ENCODE peak calls at places on chromosomes 3 and 15, in nine cellular contexts. One of them, this sample, is unnamed. For H3K36me3, the result is how much of the 10 kb centered on the place peaks cover.

GRCh38 chr3:152402698-152403456 is 134.1 kb downstream of the MBNL1 start:
- DNase-seq in esophagus squamous epithelium: no peak
- DNase-seq in tibial nerve: no peak
- DNase-seq in psoas muscle: no peak
- DNase-seq in adrenal gland: no peak
- DNase-seq in NT2/D1: no peak
- DNase-seq in heart left ventricle: no peak
- DNase-seq in transverse colon: no peak
- DNase-seq in cardiac muscle cell: no peak
- DNase-seq in this sample: no peak

GRCh38 chr3:191376742-191377141 is 46.4 kb upstream of the UTS2B start:
- DNase-seq in esophagus squamous epithelium: no peak
- DNase-seq in cardiac muscle cell: no peak
- DNase-seq in tibial nerve: no peak
- DNase-seq in NT2/D1: no peak
- DNase-seq in heart left ventricle: no peak
- DNase-seq in adrenal gland: no peak
- DNase-seq in psoas muscle: no peak
- DNase-seq in transverse colon: no peak
- DNase-seq in this sample: peak

GRCh38 chr3:96017556-96017955 is 796.8 kb upstream of the EPHA6 start:
- DNase-seq in esophagus squamous epithelium: no peak
- DNase-seq in adrenal gland: no peak
- DNase-seq in tibial nerve: no peak
- DNase-seq in heart left ventricle: no peak
- DNase-seq in psoas muscle: no peak
- DNase-seq in NT2/D1: no peak
- DNase-seq in transverse colon: no peak
- DNase-seq in cardiac muscle cell: no peak
- DNase-seq in this sample: no peak

GRCh38 chr15:37100109-37100873 is at the start of gene MEIS2:
- DNase-seq in psoas muscle: peak
- DNase-seq in transverse colon: peak
- DNase-seq in adrenal gland: peak
- DNase-seq in cardiac muscle cell: peak
- DNase-seq in esophagus squamous epithelium: peak
- DNase-seq in heart left ventricle: peak
- DNase-seq in NT2/D1: no peak
- DNase-seq in tibial nerve: peak
- DNase-seq in this sample: peak

GRCh38 chr3:127212231-127212630 is 19.3 kb downstream of the PRR23E start:
- DNase-seq in esophagus squamous epithelium: no peak
- DNase-seq in adrenal gland: no peak
- DNase-seq in cardiac muscle cell: no peak
- DNase-seq in tibial nerve: no peak
- DNase-seq in NT2/D1: no peak
- DNase-seq in transverse colon: no peak
- DNase-seq in heart left ventricle: no peak
- DNase-seq in psoas muscle: no peak
- DNase-seq in this sample: no peak

GRCh38 chr3:25589104-25589782 is 75.5 kb downstream of the TOP2B start:
- DNase-seq in adrenal gland: no peak
- DNase-seq in esophagus squamous epithelium: no peak
- DNase-seq in transverse colon: no peak
- DNase-seq in psoas muscle: no peak
- DNase-seq in tibial nerve: no peak
- DNase-seq in heart left ventricle: no peak
- DNase-seq in cardiac muscle cell: no peak
- DNase-seq in NT2/D1: no peak
- DNase-seq in this sample: no peak

GRCh38 chr3:4897765-4898453 is 81.3 kb upstream of the BHLHE40 start:
- DNase-seq in tibial nerve: no peak
- DNase-seq in cardiac muscle cell: no peak
- DNase-seq in heart left ventricle: no peak
- DNase-seq in psoas muscle: no peak
- DNase-seq in esophagus squamous epithelium: no peak
- DNase-seq in NT2/D1: no peak
- DNase-seq in adrenal gland: peak
- DNase-seq in transverse colon: no peak
- DNase-seq in this sample: no peak

GRCh38 chr15:71874245-71874644 is 63.9 kb downstream of the NR2E3 start:
- DNase-seq in tibial nerve: no peak
- DNase-seq in esophagus squamous epithelium: no peak
- DNase-seq in NT2/D1: no peak
- DNase-seq in psoas muscle: no peak
- DNase-seq in cardiac muscle cell: no peak
- DNase-seq in transverse colon: no peak
- DNase-seq in heart left ventricle: no peak
- DNase-seq in adrenal gland: no peak
- DNase-seq in this sample: no peak

GRCh38 chr3:112126501-112126900 is 6.5 kb downstream of the GCSAM start:
- DNase-seq in psoas muscle: no peak
- DNase-seq in adrenal gland: no peak
- DNase-seq in esophagus squamous epithelium: no peak
- DNase-seq in transverse colon: no peak
- DNase-seq in tibial nerve: no peak
- DNase-seq in heart left ventricle: no peak
- DNase-seq in NT2/D1: peak
- DNase-seq in cardiac muscle cell: no peak
- DNase-seq in this sample: no peak

GRCh38 chr15:48516125-48516524 is 129.4 kb downstream of the FBN1 start:
- DNase-seq in tibial nerve: no peak
- DNase-seq in psoas muscle: no peak
- DNase-seq in NT2/D1: no peak
- DNase-seq in adrenal gland: no peak
- DNase-seq in transverse colon: no peak
- DNase-seq in cardiac muscle cell: no peak
- DNase-seq in esophagus squamous epithelium: no peak
- DNase-seq in heart left ventricle: no peak
- DNase-seq in this sample: no peak

GRCh38 chr15:48522123-48522522 is 123.4 kb downstream of the FBN1 start:
- DNase-seq in cardiac muscle cell: no peak
- DNase-seq in adrenal gland: no peak
- DNase-seq in transverse colon: no peak
- DNase-seq in tibial nerve: no peak
- DNase-seq in esophagus squamous epithelium: no peak
- DNase-seq in NT2/D1: no peak
- DNase-seq in psoas muscle: no peak
- DNase-seq in heart left ventricle: no peak
- DNase-seq in this sample: no peak

GRCh38 chr15:48522911-48523310 is 122.6 kb downstream of the FBN1 start:
- DNase-seq in psoas muscle: no peak
- DNase-seq in heart left ventricle: no peak
- DNase-seq in tibial nerve: no peak
- DNase-seq in cardiac muscle cell: no peak
- DNase-seq in adrenal gland: no peak
- DNase-seq in transverse colon: no peak
- DNase-seq in esophagus squamous epithelium: no peak
- DNase-seq in NT2/D1: no peak
- DNase-seq in this sample: no peak

GRCh38 chr15:48515497-48515896 is 130.0 kb downstream of the FBN1 start:
- DNase-seq in tibial nerve: no peak
- DNase-seq in NT2/D1: no peak
- DNase-seq in transverse colon: no peak
- DNase-seq in adrenal gland: no peak
- DNase-seq in esophagus squamous epithelium: no peak
- DNase-seq in psoas muscle: no peak
- DNase-seq in cardiac muscle cell: no peak
- DNase-seq in heart left ventricle: no peak
- DNase-seq in this sample: no peak

DNA sequence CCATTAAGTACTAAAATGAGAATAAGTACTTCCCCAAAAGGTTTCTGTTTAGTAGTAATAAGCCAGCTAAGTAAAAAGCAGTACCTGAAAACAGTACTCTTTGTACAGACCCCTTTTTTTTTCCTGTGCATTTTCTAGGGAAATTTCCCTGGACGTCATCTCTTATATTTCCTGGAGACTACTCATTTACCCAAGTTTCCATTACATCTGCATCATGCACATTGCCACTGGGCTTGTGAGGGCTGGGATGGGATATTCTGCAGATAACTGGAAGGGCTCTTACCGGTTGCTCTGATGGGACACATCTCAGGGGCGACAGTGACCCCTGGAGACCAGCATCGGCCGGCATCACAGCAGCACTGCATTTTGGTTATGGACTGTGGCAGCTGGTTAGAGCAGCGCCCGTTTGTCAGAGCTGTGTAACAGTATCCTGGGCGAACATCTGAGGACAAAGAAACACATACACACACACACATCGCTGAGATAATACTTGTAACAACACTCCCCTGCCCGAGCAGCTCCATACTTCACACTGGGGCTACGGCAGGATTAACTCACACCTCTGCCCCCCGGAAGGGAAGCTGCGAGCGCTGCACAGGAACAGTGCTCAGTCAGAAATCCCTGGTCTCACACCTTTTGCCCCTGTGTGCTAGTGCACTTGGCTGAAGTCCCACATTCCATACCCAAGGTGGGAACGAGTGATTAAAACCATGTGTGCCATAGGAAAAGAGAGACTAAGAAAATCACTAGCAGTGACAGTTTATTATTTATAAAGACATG is 124.9 kb downstream of the FBN1 start:
- DNase-seq in NT2/D1: no peak
- DNase-seq in esophagus squamous epithelium: no peak
- DNase-seq in adrenal gland: no peak
- DNase-seq in tibial nerve: no peak
- DNase-seq in transverse colon: no peak
- DNase-seq in psoas muscle: no peak
- DNase-seq in cardiac muscle cell: no peak
- DNase-seq in heart left ventricle: no peak
- DNase-seq in this sample: no peak
- H3K36me3 ChIP-seq in NT2/D1: under half
- H3K36me3 ChIP-seq in esophagus squamous epithelium: under half
- H3K36me3 ChIP-seq in adrenal gland: under half
- H3K36me3 ChIP-seq in tibial nerve: under half
- H3K36me3 ChIP-seq in transverse colon: under half
- H3K36me3 ChIP-seq in psoas muscle: under half
- H3K36me3 ChIP-seq in cardiac muscle cell: under half
- H3K36me3 ChIP-seq in heart left ventricle: half or more
- H3K36me3 ChIP-seq in this sample: under half

DNA sequence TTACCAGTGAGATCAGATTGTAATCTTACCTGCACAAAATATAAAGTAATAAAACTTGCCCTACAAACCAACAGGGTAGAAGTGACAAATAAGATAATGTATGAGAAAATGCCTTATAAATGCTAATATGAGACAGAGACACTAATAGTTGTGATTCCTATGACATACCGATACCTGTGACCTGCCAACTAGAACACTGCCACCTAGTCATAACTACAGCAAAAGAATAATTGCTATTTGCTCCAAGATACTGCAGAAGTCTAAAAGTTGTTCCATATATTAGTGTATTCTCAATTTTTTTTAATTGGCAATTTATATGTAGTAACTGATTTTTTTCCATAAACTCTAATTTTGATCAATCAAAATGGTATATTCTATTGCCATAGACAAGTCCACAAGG is 25.3 kb upstream of the GP5 start:
- DNase-seq in psoas muscle: no peak
- DNase-seq in cardiac muscle cell: no peak
- DNase-seq in transverse colon: no peak
- DNase-seq in tibial nerve: no peak
- DNase-seq in adrenal gland: no peak
- DNase-seq in heart left ventricle: no peak
- DNase-seq in esophagus squamous epithelium: no peak
- DNase-seq in NT2/D1: no peak
- DNase-seq in this sample: no peak
- H3K36me3 ChIP-seq in psoas muscle: half or more
- H3K36me3 ChIP-seq in cardiac muscle cell: half or more
- H3K36me3 ChIP-seq in transverse colon: under half
- H3K36me3 ChIP-seq in tibial nerve: under half
- H3K36me3 ChIP-seq in adrenal gland: under half
- H3K36me3 ChIP-seq in heart left ventricle: half or more
- H3K36me3 ChIP-seq in esophagus squamous epithelium: half or more
- H3K36me3 ChIP-seq in NT2/D1: half or more
- H3K36me3 ChIP-seq in this sample: under half

GRCh38 chr15:101194246-101195138 is 57.4 kb downstream of the CHSY1 start:
- DNase-seq in NT2/D1: no peak
- DNase-seq in transverse colon: no peak
- DNase-seq in adrenal gland: no peak
- DNase-seq in cardiac muscle cell: no peak
- DNase-seq in tibial nerve: no peak
- DNase-seq in esophagus squamous epithelium: no peak
- DNase-seq in psoas muscle: no peak
- DNase-seq in heart left ventricle: no peak
- DNase-seq in this sample: no peak
- H3K36me3 ChIP-seq in NT2/D1: under half
- H3K36me3 ChIP-seq in transverse colon: under half
- H3K36me3 ChIP-seq in adrenal gland: under half
- H3K36me3 ChIP-seq in cardiac muscle cell: under half
- H3K36me3 ChIP-seq in tibial nerve: under half
- H3K36me3 ChIP-seq in esophagus squamous epithelium: under half
- H3K36me3 ChIP-seq in psoas muscle: under half
- H3K36me3 ChIP-seq in heart left ventricle: under half
- H3K36me3 ChIP-seq in this sample: under half

DNA sequence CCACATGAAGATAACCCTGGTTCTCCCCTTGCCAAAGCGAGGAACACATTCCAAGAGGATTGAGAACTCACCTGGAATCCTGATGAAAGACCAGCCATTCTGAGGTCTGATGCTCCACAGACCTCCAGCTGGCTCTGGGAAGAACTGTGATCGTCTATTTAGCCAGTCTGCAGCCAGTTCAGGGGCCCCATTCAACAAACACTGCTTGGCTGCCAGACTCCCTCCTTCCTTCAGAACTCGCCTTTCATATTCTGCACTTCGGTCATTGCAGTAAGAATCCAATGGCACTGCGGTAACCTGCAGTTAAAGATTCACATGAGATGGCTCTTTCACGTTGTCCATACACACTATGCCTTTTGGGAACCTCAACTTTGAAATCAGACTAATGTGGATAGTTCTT is 67.6 kb downstream of the CHAC1 start:
- DNase-seq in heart left ventricle: no peak
- DNase-seq in transverse colon: no peak
- DNase-seq in adrenal gland: no peak
- DNase-seq in psoas muscle: no peak
- DNase-seq in NT2/D1: no peak
- DNase-seq in tibial nerve: no peak
- DNase-seq in cardiac muscle cell: no peak
- DNase-seq in esophagus squamous epithelium: no peak
- DNase-seq in this sample: no peak
- H3K36me3 ChIP-seq in heart left ventricle: half or more
- H3K36me3 ChIP-seq in transverse colon: under half
- H3K36me3 ChIP-seq in adrenal gland: under half
- H3K36me3 ChIP-seq in psoas muscle: half or more
- H3K36me3 ChIP-seq in NT2/D1: half or more
- H3K36me3 ChIP-seq in tibial nerve: under half
- H3K36me3 ChIP-seq in cardiac muscle cell: under half
- H3K36me3 ChIP-seq in esophagus squamous epithelium: half or more
- H3K36me3 ChIP-seq in this sample: under half

This sample was measured in hepatocyte.